ENCODE peak calls at places on chromosomes 13 and 19, in six cellular contexts. T, R, N, I, G and B are unnamed samples.

GRCh38 chr19:41018736-41019290 is 27.7 kb downstream of the CYP2B6 start:
- DNase-seq in T (no peak), R (no peak), N (no peak), I (no peak), G (no peak), B (no peak)

GRCh38 chr13:110826861-110827672 is 87.8 kb downstream of the ANKRD10 start:
- DNase-seq in T (no peak), R (no peak), N (no peak), I (no peak), G (no peak), B (no peak)

GRCh38 chr13:100440756-100441421 is 147.7 kb downstream of the GGACT start:
- DNase-seq in T (peak), R (no peak), N (peak), I (no peak), G (no peak), B (no peak)

GRCh38 chr19:5678071-5678682 is 2.1 kb downstream of the MICOS13 start:
- DNase-seq in T (no peak), R (no peak), N (no peak), I (no peak), G (no peak), B (no peak)

GRCh38 chr19:38209671-38210457 is 14.2 kb downstream of the DPF1 start:
- DNase-seq in T (peak), R (peak), N (no peak), I (peak), G (no peak), B (no peak)

GRCh38 chr13:34294483-34295129 is 476.7 kb downstream of the RFC3 start:
- DNase-seq in T (peak), R (no peak), N (no peak), I (no peak), G (no peak), B (no peak)

GRCh38 chr13:43058318-43058674 is 34.9 kb downstream of the DNAJC15 start:
- DNase-seq in T (peak), R (peak), N (no peak), I (no peak), G (peak), B (no peak)

GRCh38 chr13:40613192-40613818 is 53.1 kb downstream of the FOXO1 start:
- DNase-seq in T (no peak), R (no peak), N (no peak), I (peak), G (no peak), B (peak)

GRCh38 chr13:37662624-37663023 is 64.1 kb upstream of the POSTN start:
- DNase-seq in T (no peak), R (no peak), N (no peak), I (no peak), G (no peak), B (no peak)

GRCh38 chr13:111919826-111920225 is 147.1 kb upstream of the SOX1 start:
- DNase-seq in T (no peak), R (no peak), N (no peak), I (no peak), G (no peak), B (no peak)

GRCh38 chr13:83677985-83678384 is 204.3 kb downstream of the SLITRK1 start:
- DNase-seq in T (no peak), R (no peak), N (no peak), I (no peak), G (no peak), B (no peak)

GRCh38 chr19:1264801-1265610 is 4.1 kb upstream of the CIRBP start:
- DNase-seq in T (peak), R (peak), N (no peak), I (no peak), G (peak), B (no peak)

GRCh38 chr13:92941167-92941566 is 285.4 kb upstream of the GPC6 start:
- DNase-seq in T (no peak), R (no peak), N (no peak), I (no peak), G (no peak), B (no peak)

GRCh38 chr13:28718538-28719226 is at the start of gene SLC46A3:
- DNase-seq in T (peak), R (peak), N (peak), I (peak), G (peak), B (peak)

GRCh38 chr19:28020631-28021315 is 1192.2 kb downstream of the UQCRFS1 start:
- DNase-seq in T (peak), R (no peak), N (no peak), I (no peak), G (no peak), B (no peak)

GRCh38 chr19:1168877-1169791 is 4.9 kb downstream of the SBNO2 start:
- DNase-seq in T (peak), R (peak), N (no peak), I (no peak), G (peak), B (no peak)

GRCh38 chr13:111517641-111518010 is 197.2 kb downstream of the TEX29 start:
- DNase-seq in T (no peak), R (no peak), N (no peak), I (no peak), G (no peak), B (no peak)

GRCh38 chr13:66803759-66804456 is 426.2 kb downstream of the PCDH9 start:
- DNase-seq in T (no peak), R (no peak), N (no peak), I (no peak), G (peak), B (no peak)

GRCh38 chr13:100610399-100611347 is 22.1 kb upstream of the GGACT start:
- DNase-seq in T (no peak), R (no peak), N (no peak), I (no peak), G (no peak), B (peak)

GRCh38 chr19:15673176-15673654 is 328 bp downstream of the CYP4F12 start:
- DNase-seq in T (no peak), R (peak), N (no peak), I (no peak), G (no peak), B (no peak)

GRCh38 chr19:39670998-39671397 is 15.3 kb downstream of the LGALS16 start:
- DNase-seq in T (no peak), R (no peak), N (no peak), I (no peak), G (no peak), B (no peak)

GRCh38 chr13:40388617-40389016 is 277.8 kb downstream of the FOXO1 start:
- DNase-seq in T (peak), R (peak), N (no peak), I (no peak), G (peak), B (peak)

GRCh38 chr19:49441210-49441959 is at the start of gene SLC17A7:
- DNase-seq in T (no peak), R (no peak), N (no peak), I (peak), G (peak), B (peak)

GRCh38 chr13:110300090-110300815 is 6.7 kb downstream of the COL4A1 start:
- DNase-seq in T (no peak), R (no peak), N (no peak), I (no peak), G (no peak), B (no peak)

GRCh38 chr13:38630780-38631179 is 56.1 kb upstream of the FREM2 start:
- DNase-seq in T (peak), R (no peak), N (no peak), I (no peak), G (no peak), B (no peak)

GRCh38 chr19:821228-821975 is at the start of gene PLPPR3:
- DNase-seq in T (no peak), R (no peak), N (no peak), I (no peak), G (no peak), B (no peak)

GRCh38 chr19:15251749-15252397 is 19.6 kb upstream of the EPHX3 start:
- DNase-seq in T (peak), R (peak), N (peak), I (peak), G (peak), B (no peak)

GRCh38 chr19:10653482-10653731 is 739 bp upstream of the ILF3 start:
- DNase-seq in T (no peak), R (no peak), N (no peak), I (no peak), G (no peak), B (no peak)
- TF ChIP-seq CTCF in T (peak), R (peak), N (no peak), I (no peak), G (no peak), B (no peak)

GRCh38 chr19:47435196-47435595 is 15.9 kb upstream of the MEIS3 start:
- DNase-seq in T (no peak), R (no peak), N (no peak), I (no peak), G (no peak), B (no peak)

GRCh38 chr19:47438793-47439220 is 19.5 kb upstream of the MEIS3 start:
- DNase-seq in T (no peak), R (no peak), N (no peak), I (no peak), G (peak), B (no peak)

GRCh38 chr19:47437500-47437899 is 18.2 kb upstream of the MEIS3 start:
- DNase-seq in T (no peak), R (no peak), N (no peak), I (no peak), G (no peak), B (no peak)

GRCh38 chr19:47435883-47436417 is 16.6 kb upstream of the MEIS3 start:
- DNase-seq in T (no peak), R (no peak), N (no peak), I (no peak), G (no peak), B (no peak)

DNA sequence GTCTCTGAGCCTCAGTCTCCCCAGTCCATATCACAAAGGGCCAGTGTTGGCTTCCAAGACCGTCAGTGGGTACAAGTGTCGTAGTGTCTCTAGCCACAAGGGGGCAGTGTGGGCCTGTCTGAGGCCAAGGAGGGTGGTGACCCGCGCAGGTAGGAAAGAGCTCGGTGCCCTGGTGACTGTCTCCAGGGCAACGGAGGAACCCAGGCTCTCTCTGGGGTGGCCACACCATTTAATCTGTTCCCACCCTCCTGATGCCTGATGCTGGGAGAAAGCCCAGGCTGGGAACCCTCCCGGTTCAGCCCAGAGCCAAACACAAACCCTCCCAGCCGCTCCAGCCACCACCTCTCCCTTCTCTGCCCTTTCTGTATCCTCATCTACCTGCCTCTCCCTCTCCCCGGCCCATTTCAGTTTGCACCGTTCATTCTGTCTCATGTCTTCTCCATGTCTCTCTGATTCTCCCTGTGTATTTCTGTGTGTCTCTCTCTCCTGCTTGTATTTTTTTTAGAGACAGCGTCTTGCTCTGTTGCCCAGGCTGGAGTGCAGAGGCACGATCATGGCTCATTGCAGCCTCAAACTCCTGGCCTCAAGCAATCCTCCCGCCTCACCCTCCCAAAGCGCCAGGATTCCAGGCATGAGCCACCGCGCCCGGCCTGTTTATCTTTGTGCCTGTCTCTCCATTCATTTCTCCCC is 17.5 kb upstream of the MEIS3 start:
- DNase-seq in T (peak), R (peak), N (no peak), I (peak), G (peak), B (peak)
- TF ChIP-seq CTCF in T (peak), R (peak), N (peak), I (no peak), G (peak), B (peak)

DNA sequence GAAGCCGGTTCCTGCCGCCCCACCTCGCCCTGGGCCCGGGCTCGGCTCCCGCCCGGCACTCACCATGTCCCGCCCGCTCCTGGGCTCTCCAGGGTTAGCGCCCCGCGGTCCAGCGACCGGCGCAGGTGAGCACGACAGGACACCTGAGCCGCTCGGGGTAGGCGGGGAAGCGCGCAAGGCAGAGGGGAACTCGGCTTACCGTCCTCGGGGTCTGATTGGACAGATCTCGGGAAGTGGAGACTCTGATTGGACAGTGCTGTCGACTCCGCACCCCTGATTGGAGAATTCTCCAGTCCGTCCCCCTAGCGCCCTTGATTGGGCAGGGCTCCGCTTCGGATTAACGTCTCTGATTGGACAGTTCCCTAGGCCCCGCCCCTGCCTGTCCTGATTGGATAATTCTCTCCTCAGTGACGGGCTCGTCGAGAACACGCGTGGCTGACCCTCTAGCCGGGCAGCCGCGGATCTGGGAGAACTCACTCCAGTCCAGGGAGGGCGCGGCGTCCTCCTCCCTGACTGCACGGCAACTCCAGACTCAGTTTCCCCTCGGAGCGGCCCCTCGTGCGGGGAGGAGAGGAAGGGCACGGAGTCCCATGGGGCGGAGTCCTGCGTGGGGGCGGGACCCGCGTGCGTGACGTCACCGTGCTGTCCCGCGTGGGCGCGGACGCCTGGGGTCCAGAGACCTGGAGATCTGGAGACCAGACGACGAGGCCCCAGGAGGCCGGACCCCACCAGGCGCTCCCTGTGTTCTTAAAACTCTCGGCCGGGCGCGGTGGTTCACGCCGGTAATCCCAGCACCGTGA is at the start of gene ZNF77:
- DNase-seq in T (peak), R (peak), N (peak), I (peak), G (peak), B (peak)
- TF ChIP-seq CTCF in T (no peak), R (no peak), N (no peak), I (no peak), G (no peak), B (no peak)

GRCh38 chr19:4123615-4124568 is at the start of gene MAP2K2:
- DNase-seq in T (peak), R (peak), N (peak), I (peak), G (peak), B (peak)
- TF ChIP-seq CTCF in T (no peak), R (no peak), N (no peak), I (no peak), G (no peak), B (no peak)

DNA sequence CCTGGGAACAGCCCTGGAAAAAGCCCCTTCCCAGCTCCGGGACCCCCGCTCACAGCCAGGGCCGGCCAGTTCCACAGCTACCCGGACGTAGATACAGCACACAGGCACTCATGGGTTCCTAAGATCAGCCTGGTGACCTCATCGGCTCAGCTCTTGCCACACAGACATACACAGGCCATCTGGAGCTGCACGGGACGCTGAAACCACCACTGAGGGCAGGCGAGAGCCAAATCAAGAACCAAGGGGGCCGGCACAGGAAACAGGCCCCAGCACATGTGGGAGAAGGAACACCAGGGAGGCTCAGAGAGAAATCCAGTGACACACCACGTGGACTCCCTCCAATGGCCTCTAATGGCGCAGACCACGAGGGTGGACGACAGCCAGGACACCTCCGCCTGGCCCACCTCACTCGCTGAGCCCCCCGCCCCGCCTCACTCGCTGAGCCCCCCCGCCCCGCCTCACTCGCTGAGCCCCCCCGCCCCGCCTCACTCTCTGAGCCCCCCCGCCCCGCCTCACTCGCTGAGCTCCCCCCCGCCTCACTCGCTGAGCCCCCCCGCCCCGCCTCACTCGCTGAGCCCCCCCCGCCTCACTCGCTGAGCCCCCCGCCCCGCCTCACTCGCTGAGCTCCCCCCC is 69.7 kb upstream of the C13orf46 start:
- DNase-seq in T (peak), R (no peak), N (peak), I (peak), G (no peak), B (peak)
- TF ChIP-seq CTCF in T (peak), R (no peak), N (peak), I (no peak), G (no peak), B (no peak)

GRCh38 chr19:7371001-7371400 is 22.3 kb downstream of the ARHGEF18 start:
- DNase-seq in T (no peak), R (no peak), N (no peak), I (no peak), G (no peak), B (no peak)

GRCh38 chr19:7370546-7370945 is 21.8 kb downstream of the ARHGEF18 start:
- DNase-seq in T (no peak), R (no peak), N (no peak), I (no peak), G (no peak), B (no peak)

GRCh38 chr19:7363225-7363624 is 14.5 kb downstream of the ARHGEF18 start:
- DNase-seq in T (no peak), R (no peak), N (no peak), I (no peak), G (no peak), B (no peak)

GRCh38 chr19:7368456-7368855 is 19.7 kb downstream of the ARHGEF18 start:
- DNase-seq in T (no peak), R (no peak), N (no peak), I (no peak), G (no peak), B (no peak)

DNA sequence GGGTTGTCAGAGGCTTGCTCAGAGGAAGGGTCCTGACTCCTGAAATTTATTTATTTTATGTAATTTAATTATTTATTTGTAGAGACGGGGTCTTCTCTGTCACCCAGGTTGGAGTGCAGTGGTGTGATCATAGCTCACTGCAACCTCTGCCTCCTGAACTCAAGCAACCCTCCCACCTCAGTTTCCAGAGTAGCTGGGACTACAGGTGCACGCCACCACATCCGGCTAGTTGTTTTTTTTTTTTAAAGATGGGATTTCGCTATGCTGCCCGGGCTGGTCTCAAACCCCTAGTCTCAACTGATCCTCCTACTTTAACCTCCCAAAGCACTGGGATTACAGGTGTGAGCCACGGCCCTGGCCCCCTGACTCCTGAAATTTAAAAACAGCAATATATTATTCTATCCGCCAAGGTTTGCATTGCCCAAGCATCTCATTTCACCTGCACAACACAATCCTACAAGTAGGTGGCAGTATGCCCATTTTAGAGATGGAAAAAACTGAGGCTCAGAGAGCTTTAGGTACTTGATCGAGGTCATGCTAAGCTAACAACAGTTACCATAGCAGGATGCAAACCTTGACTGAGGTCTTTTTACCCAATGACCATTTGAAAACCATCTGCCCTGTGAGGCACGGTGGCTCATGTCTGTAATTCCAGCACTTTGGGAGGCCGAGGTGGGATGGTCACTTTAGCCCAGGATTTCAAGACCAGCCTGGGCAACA is 18.1 kb downstream of the ARHGEF18 start:
- DNase-seq in T (peak), R (no peak), N (no peak), I (no peak), G (peak), B (peak)
- TF ChIP-seq CTCF in T (peak), R (peak), N (peak), I (no peak), G (peak), B (peak)

DNA sequence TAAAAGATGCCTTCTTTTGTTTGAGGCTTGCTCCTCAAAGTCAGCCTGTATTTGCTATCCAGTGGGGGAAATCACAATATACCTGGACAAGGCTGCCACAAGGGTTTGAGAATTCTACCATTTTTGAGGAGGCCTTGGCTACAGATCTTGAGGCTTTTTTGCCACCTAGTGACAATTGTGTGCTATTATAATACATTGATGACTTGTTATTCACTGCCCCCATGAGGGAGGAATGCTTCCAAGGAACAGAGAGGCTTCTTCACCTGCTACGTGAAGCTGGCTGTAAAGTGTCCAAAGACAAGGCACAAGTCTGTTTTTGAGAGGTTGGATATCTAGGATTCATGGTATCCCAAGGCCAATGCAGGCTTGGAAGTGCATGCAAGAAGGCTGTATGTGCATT is 72.5 kb downstream of the ZNF708 start:
- DNase-seq in T (peak), R (no peak), N (no peak), I (no peak), G (no peak), B (no peak)
- TF ChIP-seq CTCF in T (no peak), R (no peak), N (peak), I (no peak), G (no peak), B (no peak)

DNA sequence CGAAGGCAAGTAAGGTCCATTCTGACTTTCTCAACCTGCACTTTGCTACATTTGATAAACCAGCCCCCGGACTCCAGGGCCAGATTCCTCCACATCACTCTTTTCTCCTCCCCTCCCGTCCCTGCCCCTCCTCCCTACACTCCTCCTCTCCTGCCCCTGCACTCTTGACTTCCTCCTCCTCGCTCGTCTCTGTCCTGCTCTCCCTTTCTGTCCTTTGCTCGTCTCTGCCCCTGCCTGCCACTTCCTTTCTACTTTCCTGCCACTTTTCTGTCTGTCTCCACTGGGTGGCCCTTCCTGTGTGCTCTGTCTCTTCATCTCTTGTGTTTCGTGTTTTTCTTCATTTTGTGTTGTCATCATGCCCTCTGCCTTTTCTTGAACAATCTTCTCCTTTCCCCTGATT is 7.0 kb downstream of the U2AF2 start:
- DNase-seq in T (no peak), R (no peak), N (no peak), I (no peak), G (no peak), B (no peak)
- TF ChIP-seq CTCF in T (no peak), R (no peak), N (no peak), I (no peak), G (no peak), B (no peak)